ENCODE peak calls at places on chromosomes 6 and 20, in seven cellular contexts. One of them, this sample, is unnamed.

GRCh38 chr6:157145656-157146285 is 177.5 kb downstream of the TMEM242 start:
- DNase-seq in uterus: no peak
- DNase-seq in IMR-90: peak
- DNase-seq in right lobe of liver: no peak
- DNase-seq in A549: no peak
- DNase-seq in heart left ventricle: no peak
- DNase-seq in HCT116: no peak
- DNase-seq in this sample: peak

GRCh38 chr20:38452880-38453624 is 17.9 kb upstream of the SNHG17 start:
- DNase-seq in A549: no peak
- DNase-seq in uterus: no peak
- DNase-seq in heart left ventricle: no peak
- DNase-seq in right lobe of liver: no peak
- DNase-seq in HCT116: no peak
- DNase-seq in IMR-90: peak
- DNase-seq in this sample: no peak

GRCh38 chr20:45354423-45355208 is 6.4 kb upstream of the SDC4 start:
- DNase-seq in A549: no peak
- DNase-seq in uterus: no peak
- DNase-seq in HCT116: no peak
- DNase-seq in heart left ventricle: no peak
- DNase-seq in IMR-90: peak
- DNase-seq in right lobe of liver: no peak
- DNase-seq in this sample: no peak

GRCh38 chr6:85685713-85686112 is 43.0 kb upstream of the SYNCRIP start:
- DNase-seq in heart left ventricle: no peak
- DNase-seq in HCT116: no peak
- DNase-seq in uterus: no peak
- DNase-seq in IMR-90: no peak
- DNase-seq in right lobe of liver: no peak
- DNase-seq in A549: no peak
- DNase-seq in this sample: no peak

GRCh38 chr6:122578961-122579360 is 31.2 kb upstream of the PKIB start:
- DNase-seq in right lobe of liver: no peak
- DNase-seq in IMR-90: no peak
- DNase-seq in uterus: no peak
- DNase-seq in heart left ventricle: no peak
- DNase-seq in A549: no peak
- DNase-seq in HCT116: no peak
- DNase-seq in this sample: no peak

GRCh38 chr6:109351231-109352132 is 30.8 kb downstream of the CD164 start:
- DNase-seq in IMR-90: no peak
- DNase-seq in uterus: no peak
- DNase-seq in right lobe of liver: no peak
- DNase-seq in HCT116: no peak
- DNase-seq in A549: no peak
- DNase-seq in heart left ventricle: no peak
- DNase-seq in this sample: no peak

GRCh38 chr6:23040899-23041298 is 471.5 kb downstream of the HDGFL1 start:
- DNase-seq in IMR-90: no peak
- DNase-seq in A549: no peak
- DNase-seq in HCT116: no peak
- DNase-seq in heart left ventricle: no peak
- DNase-seq in right lobe of liver: no peak
- DNase-seq in uterus: no peak
- DNase-seq in this sample: no peak

GRCh38 chr20:63976980-63977391 is 2.5 kb downstream of the SAMD10 start:
- DNase-seq in IMR-90: no peak
- DNase-seq in uterus: no peak
- DNase-seq in HCT116: no peak
- DNase-seq in right lobe of liver: peak
- DNase-seq in heart left ventricle: peak
- DNase-seq in A549: no peak
- DNase-seq in this sample: no peak

GRCh38 chr6:85186546-85187170 is 263.2 kb upstream of the NT5E start:
- DNase-seq in heart left ventricle: no peak
- DNase-seq in right lobe of liver: no peak
- DNase-seq in uterus: no peak
- DNase-seq in HCT116: no peak
- DNase-seq in A549: no peak
- DNase-seq in IMR-90: peak
- DNase-seq in this sample: no peak

GRCh38 chr20:856361-856775 is 22.9 kb downstream of the FAM110A start:
- DNase-seq in IMR-90: peak
- DNase-seq in uterus: no peak
- DNase-seq in heart left ventricle: no peak
- DNase-seq in HCT116: peak
- DNase-seq in right lobe of liver: no peak
- DNase-seq in A549: peak
- DNase-seq in this sample: no peak

GRCh38 chr6:110949679-110950285 is 8.7 kb upstream of the GTF3C6 start:
- DNase-seq in heart left ventricle: no peak
- DNase-seq in IMR-90: peak
- DNase-seq in HCT116: peak
- DNase-seq in uterus: no peak
- DNase-seq in A549: no peak
- DNase-seq in right lobe of liver: no peak
- DNase-seq in this sample: no peak

GRCh38 chr20:3994125-3994524 is 21.2 kb downstream of the RNF24 start:
- DNase-seq in IMR-90: no peak
- DNase-seq in heart left ventricle: no peak
- DNase-seq in uterus: no peak
- DNase-seq in right lobe of liver: no peak
- DNase-seq in HCT116: no peak
- DNase-seq in A549: no peak
- DNase-seq in this sample: no peak

GRCh38 chr6:159462446-159462845 is 230.6 kb downstream of the SOD2 start:
- DNase-seq in uterus: no peak
- DNase-seq in A549: no peak
- DNase-seq in IMR-90: no peak
- DNase-seq in HCT116: no peak
- DNase-seq in heart left ventricle: no peak
- DNase-seq in right lobe of liver: no peak
- DNase-seq in this sample: no peak

GRCh38 chr6:169501128-169501527 is 200.7 kb downstream of the WDR27 start:
- DNase-seq in uterus: no peak
- DNase-seq in right lobe of liver: no peak
- DNase-seq in A549: no peak
- DNase-seq in IMR-90: no peak
- DNase-seq in heart left ventricle: no peak
- DNase-seq in HCT116: no peak
- DNase-seq in this sample: no peak

GRCh38 chr6:166460473-166461437 is 78.0 kb upstream of the MPC1 start:
- DNase-seq in heart left ventricle: no peak
- DNase-seq in HCT116: no peak
- DNase-seq in right lobe of liver: no peak
- DNase-seq in uterus: no peak
- DNase-seq in A549: no peak
- DNase-seq in IMR-90: peak
- DNase-seq in this sample: peak

GRCh38 chr20:63592661-63593060 is 18.6 kb upstream of the HELZ2 start:
- DNase-seq in uterus: no peak
- DNase-seq in heart left ventricle: peak
- DNase-seq in A549: no peak
- DNase-seq in HCT116: no peak
- DNase-seq in right lobe of liver: no peak
- DNase-seq in IMR-90: no peak
- DNase-seq in this sample: no peak

GRCh38 chr6:130852844-130853554 is 25.8 kb downstream of the SMLR1 start:
- DNase-seq in heart left ventricle: no peak
- DNase-seq in right lobe of liver: no peak
- DNase-seq in HCT116: no peak
- DNase-seq in IMR-90: no peak
- DNase-seq in A549: no peak
- DNase-seq in uterus: no peak
- DNase-seq in this sample: no peak

GRCh38 chr6:21354805-21355238 is 238.7 kb upstream of the SOX4 start:
- DNase-seq in IMR-90: no peak
- DNase-seq in heart left ventricle: no peak
- DNase-seq in uterus: no peak
- DNase-seq in A549: no peak
- DNase-seq in right lobe of liver: no peak
- DNase-seq in HCT116: no peak
- DNase-seq in this sample: no peak

GRCh38 chr20:22630698-22631097 is 46.3 kb upstream of the FOXA2 start:
- DNase-seq in heart left ventricle: no peak
- DNase-seq in IMR-90: no peak
- DNase-seq in A549: no peak
- DNase-seq in right lobe of liver: no peak
- DNase-seq in HCT116: no peak
- DNase-seq in uterus: no peak
- DNase-seq in this sample: no peak

GRCh38 chr6:6851059-6851658 is 256.6 kb upstream of the RREB1 start:
- DNase-seq in HCT116: peak
- DNase-seq in A549: peak
- DNase-seq in right lobe of liver: no peak
- DNase-seq in uterus: peak
- DNase-seq in heart left ventricle: no peak
- DNase-seq in IMR-90: peak
- DNase-seq in this sample: no peak

GRCh38 chr6:147141690-147142308 is 62.4 kb upstream of the STXBP5 start:
- DNase-seq in A549: no peak
- DNase-seq in right lobe of liver: no peak
- DNase-seq in HCT116: no peak
- DNase-seq in IMR-90: peak
- DNase-seq in heart left ventricle: no peak
- DNase-seq in uterus: no peak
- DNase-seq in this sample: no peak

GRCh38 chr20:7989379-7989778 is 30.2 kb downstream of the TMX4 start:
- DNase-seq in right lobe of liver: no peak
- DNase-seq in HCT116: no peak
- DNase-seq in IMR-90: no peak
- DNase-seq in A549: no peak
- DNase-seq in uterus: no peak
- DNase-seq in heart left ventricle: no peak
- DNase-seq in this sample: no peak

GRCh38 chr6:105537981-105538578 is 135.2 kb upstream of the PREP start:
- DNase-seq in HCT116: no peak
- DNase-seq in A549: no peak
- DNase-seq in right lobe of liver: no peak
- DNase-seq in IMR-90: peak
- DNase-seq in uterus: no peak
- DNase-seq in heart left ventricle: no peak
- DNase-seq in this sample: no peak

GRCh38 chr20:8764289-8764962 is 304.5 kb upstream of the PLCB4 start:
- DNase-seq in HCT116: no peak
- DNase-seq in right lobe of liver: no peak
- DNase-seq in uterus: no peak
- DNase-seq in IMR-90: no peak
- DNase-seq in heart left ventricle: no peak
- DNase-seq in A549: no peak
- DNase-seq in this sample: no peak

GRCh38 chr6:120489941-120490340 is 844.3 kb downstream of the TBC1D32 start:
- DNase-seq in HCT116: no peak
- DNase-seq in A549: no peak
- DNase-seq in uterus: no peak
- DNase-seq in right lobe of liver: no peak
- DNase-seq in IMR-90: no peak
- DNase-seq in heart left ventricle: no peak
- DNase-seq in this sample: no peak

GRCh38 chr6:31765910-31766794 is 3.7 kb downstream of the SAPCD1 start:
- DNase-seq in heart left ventricle: no peak
- DNase-seq in right lobe of liver: no peak
- DNase-seq in HCT116: no peak
- DNase-seq in uterus: no peak
- DNase-seq in A549: no peak
- DNase-seq in IMR-90: no peak
- DNase-seq in this sample: peak

GRCh38 chr6:149749594-149750135 is at the start of gene PCMT1:
- DNase-seq in IMR-90: peak
- DNase-seq in right lobe of liver: peak
- DNase-seq in HCT116: peak
- DNase-seq in heart left ventricle: peak
- DNase-seq in uterus: peak
- DNase-seq in A549: peak
- DNase-seq in this sample: peak
- TF ChIP-seq POLR2A in IMR-90: peak
- TF ChIP-seq POLR2A in right lobe of liver: peak
- TF ChIP-seq POLR2A in HCT116: peak
- TF ChIP-seq POLR2A in heart left ventricle: peak
- TF ChIP-seq POLR2A in uterus: peak
- TF ChIP-seq POLR2A in A549: peak
- TF ChIP-seq POLR2A in this sample: no peak

GRCh38 chr6:141932685-141933084 is 200.0 kb upstream of the GJE1 start:
- DNase-seq in HCT116: no peak
- DNase-seq in IMR-90: no peak
- DNase-seq in A549: no peak
- DNase-seq in uterus: no peak
- DNase-seq in right lobe of liver: no peak
- DNase-seq in heart left ventricle: no peak
- DNase-seq in this sample: no peak
- TF ChIP-seq CTCF in HCT116: no peak
- TF ChIP-seq CTCF in IMR-90: no peak
- TF ChIP-seq CTCF in A549: no peak
- TF ChIP-seq CTCF in uterus: no peak
- TF ChIP-seq CTCF in right lobe of liver: no peak
- TF ChIP-seq CTCF in heart left ventricle: no peak
- TF ChIP-seq CTCF in this sample: no peak

GRCh38 chr6:134028438-134028837 is 24.0 kb downstream of the SLC2A12 start:
- DNase-seq in uterus: no peak
- DNase-seq in heart left ventricle: no peak
- DNase-seq in right lobe of liver: no peak
- DNase-seq in IMR-90: no peak
- DNase-seq in HCT116: no peak
- DNase-seq in A549: no peak
- DNase-seq in this sample: no peak

GRCh38 chr6:134029495-134030455 is 22.6 kb downstream of the SLC2A12 start:
- DNase-seq in uterus: no peak
- DNase-seq in IMR-90: peak
- DNase-seq in HCT116: no peak
- DNase-seq in A549: peak
- DNase-seq in right lobe of liver: no peak
- DNase-seq in heart left ventricle: no peak
- DNase-seq in this sample: no peak

GRCh38 chr6:134021396-134022122 is 30.9 kb downstream of the SLC2A12 start:
- DNase-seq in HCT116: no peak
- DNase-seq in right lobe of liver: no peak
- DNase-seq in IMR-90: no peak
- DNase-seq in heart left ventricle: no peak
- DNase-seq in uterus: no peak
- DNase-seq in A549: no peak
- DNase-seq in this sample: no peak

GRCh38 chr6:134022650-134023049 is 29.8 kb downstream of the SLC2A12 start:
- DNase-seq in IMR-90: no peak
- DNase-seq in uterus: no peak
- DNase-seq in A549: no peak
- DNase-seq in HCT116: no peak
- DNase-seq in right lobe of liver: no peak
- DNase-seq in heart left ventricle: no peak
- DNase-seq in this sample: no peak

GRCh38 chr6:134026597-134026996 is 25.8 kb downstream of the SLC2A12 start:
- DNase-seq in A549: no peak
- DNase-seq in uterus: no peak
- DNase-seq in right lobe of liver: no peak
- DNase-seq in IMR-90: peak
- DNase-seq in heart left ventricle: no peak
- DNase-seq in HCT116: no peak
- DNase-seq in this sample: no peak
- H3K27ac ChIP-seq in A549: no peak
- H3K27ac ChIP-seq in uterus: no peak
- H3K27ac ChIP-seq in right lobe of liver: no peak
- H3K27ac ChIP-seq in IMR-90: no peak
- H3K27ac ChIP-seq in heart left ventricle: no peak
- H3K27ac ChIP-seq in HCT116: no peak
- H3K27ac ChIP-seq in this sample: no peak

GRCh38 chr6:35473075-35473848 is 5.1 kb downstream of the RPL10A start:
- DNase-seq in heart left ventricle: no peak
- DNase-seq in IMR-90: no peak
- DNase-seq in A549: no peak
- DNase-seq in uterus: no peak
- DNase-seq in right lobe of liver: no peak
- DNase-seq in HCT116: no peak
- DNase-seq in this sample: no peak
- TF ChIP-seq POLR2A in heart left ventricle: no peak
- TF ChIP-seq POLR2A in IMR-90: no peak
- TF ChIP-seq POLR2A in A549: no peak
- TF ChIP-seq POLR2A in uterus: no peak
- TF ChIP-seq POLR2A in right lobe of liver: no peak
- TF ChIP-seq POLR2A in HCT116: no peak
- TF ChIP-seq POLR2A in this sample: no peak